ENCODE peak calls at places on chromosome 14, in six cellular contexts. N, E, I, P, W and J are unnamed samples.

GRCh38 chr14:94536836-94537235 is 24.4 kb upstream of the SERPINA4 start:
- DNase-seq in W (peak), E (no peak), I (no peak), P (peak), N (no peak), J (no peak)

GRCh38 chr14:30064454-30064853 is 136.8 kb upstream of the PRKD1 start:
- DNase-seq in W (no peak), E (no peak), N (peak), I (no peak), P (no peak), J (no peak)

GRCh38 chr14:76768201-76768656 is 7.0 kb downstream of the VASH1 start:
- DNase-seq in I (peak), W (peak), P (no peak), E (peak), N (no peak), J (peak)

GRCh38 chr14:102539544-102540309 is 30.2 kb upstream of the ANKRD9 start:
- DNase-seq in I (no peak), W (no peak), N (peak), E (no peak), P (no peak), J (no peak)

GRCh38 chr14:50804181-50804721 is 26.7 kb downstream of the NIN start:
- DNase-seq in E (no peak), W (no peak), I (peak), N (peak), P (no peak), J (no peak)

GRCh38 chr14:96104469-96105057 is 65.4 kb downstream of the C14orf132 start:
- DNase-seq in I (peak), W (peak), E (peak), N (peak), P (no peak), J (peak)

GRCh38 chr14:79781882-79782281 is 429.4 kb downstream of the DIO2 start:
- DNase-seq in E (no peak), N (peak), I (no peak), P (no peak), W (no peak), J (no peak)

GRCh38 chr14:100878271-100879146 is 25.0 kb downstream of the RTL1 start:
- DNase-seq in N (no peak), I (no peak), P (no peak), E (no peak), W (no peak), J (no peak)

GRCh38 chr14:55386037-55386798 is 25.4 kb downstream of the ATG14 start:
- DNase-seq in E (no peak), P (no peak), I (no peak), N (no peak), W (peak), J (no peak)

GRCh38 chr14:50007123-50007903 is 109.1 kb downstream of the VCPKMT start:
- DNase-seq in P (no peak), I (no peak), E (no peak), N (no peak), W (peak), J (peak)

GRCh38 chr14:99570542-99571302 is 33.3 kb downstream of the CCDC85C start:
- DNase-seq in N (no peak), P (no peak), I (no peak), E (no peak), W (no peak), J (no peak)

GRCh38 chr14:88929656-88930436 is 105.4 kb downstream of the TTC8 start:
- DNase-seq in P (no peak), E (no peak), N (no peak), W (no peak), I (no peak), J (no peak)

GRCh38 chr14:37899365-37899764 is 303.9 kb downstream of the TTC6 start:
- DNase-seq in W (no peak), P (no peak), E (no peak), N (no peak), I (no peak), J (no peak)

GRCh38 chr14:69696633-69697557 is 70.0 kb upstream of the SRSF5 start:
- DNase-seq in I (peak), P (no peak), N (peak), E (no peak), W (peak), J (no peak)

GRCh38 chr14:50342211-50343080 is 30.3 kb downstream of the DMAC2L start:
- DNase-seq in P (no peak), N (peak), W (peak), E (peak), I (peak), J (peak)

GRCh38 chr14:60302663-60303062 is 53.6 kb downstream of the PPM1A start:
- DNase-seq in W (no peak), N (no peak), E (no peak), I (no peak), P (no peak), J (no peak)
- H3K27ac ChIP-seq in W (no peak), N (no peak), E (no peak), I (no peak), P (no peak), J (no peak)

GRCh38 chr14:74686324-74686723 is 26.6 kb downstream of the AREL1 start:
- DNase-seq in P (no peak), W (peak), E (no peak), I (no peak), N (no peak), J (no peak)

GRCh38 chr14:74682169-74682952 is 30.5 kb downstream of the AREL1 start:
- DNase-seq in P (no peak), W (no peak), I (no peak), E (no peak), N (no peak), J (no peak)

GRCh38 chr14:74683406-74683805 is 29.5 kb downstream of the AREL1 start:
- DNase-seq in N (no peak), I (no peak), P (no peak), W (no peak), E (no peak), J (no peak)

GRCh38 chr14:74684444-74684843 is 28.4 kb downstream of the AREL1 start:
- DNase-seq in W (no peak), I (no peak), P (no peak), E (no peak), N (no peak), J (peak)

GRCh38 chr14:74685054-74685453 is 27.8 kb downstream of the AREL1 start:
- DNase-seq in I (no peak), N (no peak), P (no peak), W (no peak), E (no peak), J (no peak)
- H3K27ac ChIP-seq in I (no peak), N (no peak), P (no peak), W (no peak), E (no peak), J (no peak)

DNA sequence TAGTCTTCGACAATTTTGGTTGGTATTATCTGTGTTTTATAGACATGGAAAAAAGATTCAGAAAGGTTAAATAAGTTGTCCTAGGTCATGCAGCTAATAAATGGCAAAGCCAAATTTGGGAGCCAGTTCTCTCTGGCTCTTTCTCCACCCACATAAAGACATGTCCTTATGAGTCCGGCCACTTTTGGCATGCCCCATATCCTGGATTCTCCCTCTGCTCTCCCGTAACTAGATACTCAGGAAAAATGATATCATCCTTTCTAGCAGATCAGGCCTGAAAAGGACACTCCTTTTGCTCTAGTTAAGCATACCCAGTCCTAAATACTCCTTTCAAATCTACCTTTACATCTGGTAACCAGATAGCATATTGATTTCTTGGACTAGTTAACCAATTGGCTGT is 64.4 kb downstream of the TTLL5 start:
- DNase-seq in N (peak), W (no peak), P (no peak), I (no peak), E (peak), J (no peak)
- H3K27ac ChIP-seq in N (no peak), W (no peak), P (no peak), I (no peak), E (no peak), J (no peak)

GRCh38 chr14:104665092-104665662 is 24.2 kb upstream of the INF2 start:
- DNase-seq in P (no peak), E (no peak), I (peak), N (no peak), W (no peak), J (no peak)
- H3K27ac ChIP-seq in P (peak), E (no peak), I (no peak), N (no peak), W (no peak), J (no peak)

GRCh38 chr14:53217283-53217994 is 64.3 kb upstream of the DDHD1 start:
- DNase-seq in N (peak), W (peak), E (peak), I (peak), P (peak), J (peak)
- H3K27ac ChIP-seq in N (no peak), W (no peak), E (peak), I (no peak), P (peak), J (peak)

GRCh38 chr14:90520326-90520725 is 123.5 kb downstream of the CALM1 start:
- DNase-seq in N (no peak), E (no peak), I (no peak), W (no peak), P (no peak), J (peak)

GRCh38 chr14:90523544-90523943 is 126.7 kb downstream of the CALM1 start:
- DNase-seq in P (no peak), N (peak), I (peak), W (no peak), E (no peak), J (peak)

GRCh38 chr14:90522585-90523191 is 125.9 kb downstream of the CALM1 start:
- DNase-seq in W (peak), N (peak), E (peak), I (no peak), P (no peak), J (no peak)

GRCh38 chr14:90521121-90521929 is 124.5 kb downstream of the CALM1 start:
- DNase-seq in W (peak), P (no peak), E (no peak), N (peak), I (peak), J (no peak)

DNA sequence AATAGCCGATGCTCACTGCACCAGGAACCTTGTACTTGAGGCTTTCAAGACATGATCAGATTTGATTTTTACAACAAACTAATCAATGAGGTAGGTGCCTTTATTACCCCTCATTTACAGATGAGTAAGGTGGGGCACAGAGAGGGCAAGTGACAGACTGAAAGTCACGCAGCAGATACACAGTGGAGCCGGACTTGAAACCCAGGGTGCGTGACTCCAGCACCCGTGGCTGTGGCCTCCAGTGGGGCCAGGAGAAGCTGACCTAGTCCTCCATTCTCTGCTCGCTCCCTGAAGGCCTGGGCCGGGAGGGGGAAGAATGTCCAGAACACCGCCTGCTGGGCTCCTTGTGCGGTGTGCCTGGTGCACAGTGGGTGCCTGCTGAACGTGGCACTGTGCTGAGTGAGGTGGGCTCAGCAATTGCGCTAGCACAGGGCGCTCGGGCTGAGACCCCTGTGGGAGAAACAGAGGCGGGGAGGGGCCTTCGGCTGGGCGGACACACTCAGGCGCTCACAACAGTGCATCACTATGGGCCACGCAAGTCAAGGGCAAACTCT is 125.2 kb downstream of the CALM1 start:
- DNase-seq in W (no peak), P (no peak), N (no peak), I (no peak), E (no peak), J (no peak)
- H3K27ac ChIP-seq in W (no peak), P (peak), N (no peak), I (no peak), E (peak), J (peak)

DNA sequence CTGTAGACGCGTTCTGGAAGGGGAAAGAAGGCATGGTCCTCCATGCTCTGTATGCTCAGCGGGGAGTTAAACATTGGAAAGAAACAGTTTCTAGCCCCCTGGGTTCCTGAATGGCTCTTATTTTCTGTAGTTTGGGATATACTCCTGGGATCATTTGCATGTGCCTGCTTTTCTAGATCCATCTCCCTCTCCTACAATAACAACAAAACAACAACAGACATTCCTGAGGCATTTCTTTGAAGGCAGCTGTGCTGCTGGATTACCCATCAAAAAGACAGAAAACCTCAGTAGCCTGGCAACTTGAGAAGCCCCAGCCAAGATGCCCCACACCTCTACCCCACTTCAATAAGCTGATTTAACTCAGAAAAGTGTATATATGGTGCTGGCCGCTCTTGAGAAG is 8.7 kb downstream of the SLC7A8 start:
- DNase-seq in E (no peak), P (no peak), N (no peak), I (no peak), W (no peak), J (no peak)
- H3K27ac ChIP-seq in E (peak), P (no peak), N (no peak), I (no peak), W (no peak), J (no peak)

GRCh38 chr14:71553779-71554178 is 378.4 kb upstream of the RGS6 start:
- DNase-seq in N (no peak), W (peak), P (no peak), I (no peak), E (no peak), J (no peak)
- H3K27ac ChIP-seq in N (no peak), W (no peak), P (no peak), I (no peak), E (no peak), J (no peak)

GRCh38 chr14:68564826-68565760 is 227.8 kb downstream of the ZFP36L1 start:
- DNase-seq in I (peak), E (no peak), W (no peak), N (peak), P (no peak), J (no peak)

GRCh38 chr14:68563256-68564131 is 229.4 kb downstream of the ZFP36L1 start:
- DNase-seq in E (no peak), W (no peak), P (no peak), N (peak), I (peak), J (no peak)

GRCh38 chr14:68564236-68564825 is 228.5 kb downstream of the ZFP36L1 start:
- DNase-seq in N (no peak), W (no peak), P (no peak), E (no peak), I (no peak), J (no peak)

GRCh38 chr14:68561531-68562007 is 231.3 kb downstream of the ZFP36L1 start:
- DNase-seq in W (no peak), N (no peak), I (no peak), P (no peak), E (no peak), J (no peak)

DNA sequence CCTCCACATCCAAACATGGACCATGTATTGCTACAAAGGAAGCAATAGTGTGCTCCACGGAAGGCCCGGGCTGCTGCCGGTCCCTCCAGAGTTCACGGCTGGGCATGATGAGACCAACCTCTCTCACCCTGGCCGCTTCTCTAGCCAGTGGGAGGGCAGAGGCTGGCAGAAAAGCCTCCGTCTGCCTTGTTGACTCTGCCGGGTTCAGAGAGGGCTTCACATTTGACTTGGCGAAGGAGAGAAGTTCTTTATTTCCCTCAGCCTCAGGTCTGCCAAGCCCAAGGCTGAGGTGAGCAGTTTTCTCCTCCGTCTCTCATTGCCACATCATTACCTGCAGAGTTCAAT is 230.0 kb downstream of the ZFP36L1 start:
- DNase-seq in E (no peak), P (no peak), I (no peak), N (no peak), W (no peak), J (no peak)
- H3K27ac ChIP-seq in E (peak), P (no peak), I (no peak), N (no peak), W (no peak), J (peak)